ENCODE peak calls at places on chromosomes 3 and 15, in five cellular contexts. One of them, this sample, is unnamed.
A peak's percentile ranks its signal among the peaks of the same experiment; 100 is the strongest.

GRCh38 chr15:61038387-61038786 is 190.7 kb downstream of the RORA start:
- DNase-seq in iris pigment epithelial cell: peak; percentile 90
- DNase-seq in AG09319: no peak
- DNase-seq in SK-N-DZ: peak; percentile 16
- DNase-seq in LHCN-M2: peak; percentile 49
- DNase-seq in this sample: no peak

GRCh38 chr3:131848111-131848510 is 186.7 kb downstream of the CPNE4 start:
- DNase-seq in iris pigment epithelial cell: no peak
- DNase-seq in AG09319: no peak
- DNase-seq in SK-N-DZ: no peak
- DNase-seq in LHCN-M2: no peak
- DNase-seq in this sample: no peak

GRCh38 chr3:11053926-11054503 is 61.5 kb downstream of the SLC6A1 start:
- DNase-seq in iris pigment epithelial cell: no peak
- DNase-seq in AG09319: no peak
- DNase-seq in SK-N-DZ: no peak
- DNase-seq in LHCN-M2: no peak
- DNase-seq in this sample: no peak

GRCh38 chr3:172034786-172035685 is 4.3 kb upstream of the FNDC3B start:
- DNase-seq in iris pigment epithelial cell: peak; percentile 42
- DNase-seq in AG09319: no peak
- DNase-seq in SK-N-DZ: peak; percentile 65
- DNase-seq in LHCN-M2: peak; percentile 46
- DNase-seq in this sample: no peak

GRCh38 chr15:43085921-43086320 is 19.9 kb downstream of the UBR1 start:
- DNase-seq in iris pigment epithelial cell: no peak
- DNase-seq in AG09319: no peak
- DNase-seq in SK-N-DZ: no peak
- DNase-seq in LHCN-M2: no peak
- DNase-seq in this sample: no peak

GRCh38 chr3:112030911-112031310 is 3.6 kb upstream of the TMPRSS7 start:
- DNase-seq in iris pigment epithelial cell: no peak
- DNase-seq in AG09319: no peak
- DNase-seq in SK-N-DZ: no peak
- DNase-seq in LHCN-M2: no peak
- DNase-seq in this sample: no peak

GRCh38 chr15:74168673-74169274 is 4.7 kb upstream of the ISLR start:
- DNase-seq in iris pigment epithelial cell: no peak
- DNase-seq in AG09319: no peak
- DNase-seq in SK-N-DZ: no peak
- DNase-seq in LHCN-M2: no peak
- DNase-seq in this sample: no peak

GRCh38 chr3:196757876-196758739 is 18.5 kb downstream of the PAK2 start:
- DNase-seq in iris pigment epithelial cell: peak; percentile 93
- DNase-seq in AG09319: no peak
- DNase-seq in SK-N-DZ: no peak
- DNase-seq in LHCN-M2: peak; percentile 75
- DNase-seq in this sample: peak; percentile 58

GRCh38 chr3:46892285-46893145 is 15.0 kb downstream of the PTH1R start:
- DNase-seq in iris pigment epithelial cell: peak; percentile 43
- DNase-seq in AG09319: peak; percentile 44
- DNase-seq in SK-N-DZ: peak; percentile 54
- DNase-seq in LHCN-M2: peak; percentile 74
- DNase-seq in this sample: peak; percentile 39

GRCh38 chr15:51076898-51077564 is 17.7 kb downstream of the TNFAIP8L3 start:
- DNase-seq in iris pigment epithelial cell: peak; percentile 75
- DNase-seq in AG09319: no peak
- DNase-seq in SK-N-DZ: no peak
- DNase-seq in LHCN-M2: no peak
- DNase-seq in this sample: no peak

GRCh38 chr15:62934236-62934971 is 108.1 kb upstream of the TPM1 start:
- DNase-seq in iris pigment epithelial cell: no peak
- DNase-seq in AG09319: no peak
- DNase-seq in SK-N-DZ: peak; percentile 95
- DNase-seq in LHCN-M2: no peak
- DNase-seq in this sample: no peak

GRCh38 chr3:169940486-169941181 is 26.0 kb upstream of the SEC62 start:
- DNase-seq in iris pigment epithelial cell: no peak
- DNase-seq in AG09319: no peak
- DNase-seq in SK-N-DZ: no peak
- DNase-seq in LHCN-M2: no peak
- DNase-seq in this sample: no peak

GRCh38 chr3:183481582-183481981 is 53.2 kb upstream of the MCF2L2 start:
- DNase-seq in iris pigment epithelial cell: peak; percentile 66
- DNase-seq in AG09319: no peak
- DNase-seq in SK-N-DZ: no peak
- DNase-seq in LHCN-M2: peak; percentile 15
- DNase-seq in this sample: no peak

GRCh38 chr15:41926184-41927056 is 32.6 kb upstream of the SPTBN5 start:
- DNase-seq in iris pigment epithelial cell: peak; percentile 64
- DNase-seq in AG09319: no peak
- DNase-seq in SK-N-DZ: no peak
- DNase-seq in LHCN-M2: no peak
- DNase-seq in this sample: no peak

GRCh38 chr15:85744636-85745422 is 49.9 kb downstream of the KLHL25 start:
- DNase-seq in iris pigment epithelial cell: no peak
- DNase-seq in AG09319: no peak
- DNase-seq in SK-N-DZ: no peak
- DNase-seq in LHCN-M2: no peak
- DNase-seq in this sample: no peak

GRCh38 chr15:85955501-85956391 is 123.9 kb upstream of the AGBL1 start:
- DNase-seq in iris pigment epithelial cell: no peak
- DNase-seq in AG09319: no peak
- DNase-seq in SK-N-DZ: no peak
- DNase-seq in LHCN-M2: peak; percentile 82
- DNase-seq in this sample: no peak

GRCh38 chr3:191356586-191357439 is 26.5 kb upstream of the UTS2B start:
- DNase-seq in iris pigment epithelial cell: peak; percentile 81
- DNase-seq in AG09319: no peak
- DNase-seq in SK-N-DZ: no peak
- DNase-seq in LHCN-M2: peak; percentile 55
- DNase-seq in this sample: no peak

GRCh38 chr15:52213206-52213605 is 22.0 kb upstream of the GNB5 start:
- DNase-seq in iris pigment epithelial cell: no peak
- DNase-seq in AG09319: no peak
- DNase-seq in SK-N-DZ: no peak
- DNase-seq in LHCN-M2: no peak
- DNase-seq in this sample: no peak

GRCh38 chr15:33138000-33138399 is 56.5 kb downstream of the FMN1 start:
- DNase-seq in iris pigment epithelial cell: no peak
- DNase-seq in AG09319: no peak
- DNase-seq in SK-N-DZ: no peak
- DNase-seq in LHCN-M2: peak; percentile 81
- DNase-seq in this sample: no peak

GRCh38 chr3:129518581-129518980 is 9.9 kb upstream of the RHO start:
- DNase-seq in iris pigment epithelial cell: no peak
- DNase-seq in AG09319: no peak
- DNase-seq in SK-N-DZ: no peak
- DNase-seq in LHCN-M2: no peak
- DNase-seq in this sample: no peak

GRCh38 chr3:171556574-171557145 is 96.5 kb upstream of the TNIK start:
- DNase-seq in iris pigment epithelial cell: peak; percentile 7
- DNase-seq in AG09319: no peak
- DNase-seq in SK-N-DZ: peak; percentile 51
- DNase-seq in LHCN-M2: no peak
- DNase-seq in this sample: no peak

GRCh38 chr3:99410789-99411311 is 227.5 kb upstream of the COL8A1 start:
- DNase-seq in iris pigment epithelial cell: peak; percentile 94
- DNase-seq in AG09319: peak; percentile 92
- DNase-seq in SK-N-DZ: no peak
- DNase-seq in LHCN-M2: peak; percentile 89
- DNase-seq in this sample: no peak

GRCh38 chr3:148089171-148089570 is 608.5 kb upstream of the AGTR1 start:
- DNase-seq in iris pigment epithelial cell: no peak
- DNase-seq in AG09319: no peak
- DNase-seq in SK-N-DZ: peak; percentile 6
- DNase-seq in LHCN-M2: peak; percentile 68
- DNase-seq in this sample: no peak

GRCh38 chr15:58463815-58464697 is 32.3 kb downstream of the LIPC start:
- DNase-seq in iris pigment epithelial cell: peak; percentile 47
- DNase-seq in AG09319: no peak
- DNase-seq in SK-N-DZ: no peak
- DNase-seq in LHCN-M2: no peak
- DNase-seq in this sample: no peak

GRCh38 chr15:75532413-75533250 is 46.5 kb downstream of the PTPN9 start:
- DNase-seq in iris pigment epithelial cell: peak; percentile 94
- DNase-seq in AG09319: peak; percentile 41
- DNase-seq in SK-N-DZ: peak; percentile 37
- DNase-seq in LHCN-M2: peak; percentile 91
- DNase-seq in this sample: peak; percentile 35

GRCh38 chr3:108153451-108153981 is 62.7 kb upstream of the CD47 start:
- DNase-seq in iris pigment epithelial cell: peak; percentile 86
- DNase-seq in AG09319: peak; percentile 7
- DNase-seq in SK-N-DZ: peak; percentile 23
- DNase-seq in LHCN-M2: peak; percentile 81
- DNase-seq in this sample: no peak

GRCh38 chr3:150324825-150325224 is 83.3 kb upstream of the TSC22D2 start:
- DNase-seq in iris pigment epithelial cell: no peak
- DNase-seq in AG09319: no peak
- DNase-seq in SK-N-DZ: no peak
- DNase-seq in LHCN-M2: no peak
- DNase-seq in this sample: no peak

GRCh38 chr3:41198526-41198925 is 779 bp upstream of the CTNNB1 start:
- DNase-seq in iris pigment epithelial cell: no peak
- DNase-seq in AG09319: no peak
- DNase-seq in SK-N-DZ: peak; percentile 42
- DNase-seq in LHCN-M2: no peak
- DNase-seq in this sample: peak; percentile 10

GRCh38 chr3:52518723-52519444 is 14.8 kb downstream of the NT5DC2 start:
- DNase-seq in iris pigment epithelial cell: no peak
- DNase-seq in AG09319: no peak
- DNase-seq in SK-N-DZ: no peak
- DNase-seq in LHCN-M2: no peak
- DNase-seq in this sample: no peak

GRCh38 chr15:40511472-40512133 is 40.8 kb downstream of the CHST14 start:
- DNase-seq in iris pigment epithelial cell: peak; percentile 39
- DNase-seq in AG09319: no peak
- DNase-seq in SK-N-DZ: peak; percentile 34
- DNase-seq in LHCN-M2: peak; percentile 11
- DNase-seq in this sample: peak; percentile 34

GRCh38 chr15:26892678-26893077 is 25.8 kb downstream of the GABRA5 start:
- DNase-seq in iris pigment epithelial cell: no peak
- DNase-seq in AG09319: no peak
- DNase-seq in SK-N-DZ: no peak
- DNase-seq in LHCN-M2: no peak
- DNase-seq in this sample: no peak

GRCh38 chr3:106473576-106474506 is 605.0 kb upstream of the CBLB start:
- DNase-seq in iris pigment epithelial cell: no peak
- DNase-seq in AG09319: no peak
- DNase-seq in SK-N-DZ: no peak
- DNase-seq in LHCN-M2: no peak
- DNase-seq in this sample: no peak